ENCODE peak calls at places on chromosomes 11 and 22, in ten cellular contexts. E, Q, Z, U, B, C, W, V, S and O are unnamed samples.

GRCh38 chr11:117442869-117443239 is 115.2 kb downstream of the CEP164 start:
- DNase-seq in E (no peak), Q (no peak), Z (no peak), U (no peak), B (no peak), C (no peak), W (no peak), V (no peak), S (no peak), O (no peak)

GRCh38 chr11:76773921-76774361 is 9.2 kb upstream of the TSKU start:
- DNase-seq in E (no peak), Q (no peak), Z (no peak), U (no peak), B (no peak), C (no peak), W (no peak), V (no peak), S (peak), O (no peak)

GRCh38 chr11:72716291-72716690 is 35.9 kb downstream of the ARAP1 start:
- DNase-seq in E (no peak), Q (peak), Z (peak), U (no peak), B (no peak), C (peak), W (no peak), V (no peak), S (no peak), O (no peak)

GRCh38 chr11:79493555-79494171 is 52.8 kb upstream of the TENM4 start:
- DNase-seq in E (peak), Q (peak), Z (peak), U (peak), B (peak), C (peak), W (peak), V (peak), S (peak), O (peak)

GRCh38 chr11:88315981-88316441 is 21.5 kb downstream of the CTSC start:
- DNase-seq in E (no peak), Q (no peak), Z (no peak), U (no peak), B (no peak), C (no peak), W (no peak), V (no peak), S (no peak), O (no peak)

GRCh38 chr11:27012254-27012921 is 18.5 kb downstream of the FIBIN start:
- DNase-seq in E (no peak), Q (peak), Z (peak), U (peak), B (peak), C (peak), W (no peak), V (no peak), S (no peak), O (peak)

GRCh38 chr22:37412445-37413250 is 14.6 kb downstream of the ELFN2 start:
- DNase-seq in E (no peak), Q (no peak), Z (no peak), U (no peak), B (no peak), C (no peak), W (no peak), V (no peak), S (no peak), O (no peak)

GRCh38 chr11:83858694-83859093 is 572.5 kb upstream of the CCDC90B start:
- DNase-seq in E (no peak), Q (no peak), Z (no peak), U (no peak), B (no peak), C (no peak), W (no peak), V (no peak), S (no peak), O (no peak)

GRCh38 chr11:61526956-61527731 is 18.6 kb downstream of the LRRC10B start:
- DNase-seq in E (no peak), Q (no peak), Z (no peak), U (no peak), B (no peak), C (no peak), W (no peak), V (no peak), S (no peak), O (no peak)

GRCh38 chr11:95506777-95507176 is 275.8 kb upstream of the SESN3 start:
- DNase-seq in E (no peak), Q (no peak), Z (no peak), U (peak), B (no peak), C (no peak), W (no peak), V (no peak), S (no peak), O (no peak)

GRCh38 chr11:95508219-95508880 is 277.3 kb upstream of the SESN3 start:
- DNase-seq in E (no peak), Q (no peak), Z (no peak), U (peak), B (peak), C (no peak), W (no peak), V (no peak), S (no peak), O (no peak)

GRCh38 chr11:95505927-95506426 is 275.0 kb upstream of the SESN3 start:
- DNase-seq in E (no peak), Q (peak), Z (peak), U (peak), B (no peak), C (no peak), W (no peak), V (no peak), S (no peak), O (no peak)

GRCh38 chr11:95512177-95512576 is 277.4 kb downstream of the FAM76B start:
- DNase-seq in E (no peak), Q (peak), Z (peak), U (peak), B (no peak), C (no peak), W (no peak), V (no peak), S (no peak), O (no peak)

DNA sequence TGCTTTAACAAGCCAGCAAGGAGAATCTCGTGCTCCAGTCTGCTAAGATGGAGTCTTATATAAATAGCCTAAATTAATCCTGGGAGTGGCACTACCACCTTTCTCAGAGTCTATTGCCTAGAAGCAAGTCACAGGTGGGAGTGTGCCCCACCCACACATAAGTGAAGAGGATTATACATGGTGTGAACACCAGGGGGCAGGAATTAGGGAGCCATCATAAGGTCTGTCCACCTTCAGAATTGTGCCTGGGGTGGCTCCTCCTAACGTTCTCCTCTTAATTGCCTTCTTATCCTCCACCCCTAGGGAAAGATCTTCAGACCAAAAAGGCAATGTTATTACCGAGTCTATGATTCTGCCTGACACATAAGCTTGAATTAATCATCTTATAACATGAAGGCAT is 276.8 kb upstream of the SESN3 start:
- DNase-seq in E (no peak), Q (no peak), Z (no peak), U (no peak), B (no peak), C (no peak), W (no peak), V (no peak), S (no peak), O (no peak)
- TF ChIP-seq CTCF in E (peak), Q (no peak), Z (no peak), U (peak), B (peak), C (peak), W (no peak), V (no peak), S (no peak), O (no peak)

GRCh38 chr11:12587333-12587997 is 86.8 kb upstream of the TEAD1 start:
- DNase-seq in E (no peak), Q (peak), Z (peak), U (peak), B (no peak), C (no peak), W (no peak), V (no peak), S (no peak), O (peak)
- TF ChIP-seq CTCF in E (no peak), Q (no peak), Z (no peak), U (no peak), B (no peak), C (no peak), W (no peak), V (no peak), S (no peak), O (no peak)

GRCh38 chr11:69009441-69010211 is 3.4 kb downstream of the MRGPRF start:
- DNase-seq in E (no peak), Q (no peak), Z (no peak), U (no peak), B (no peak), C (no peak), W (no peak), V (no peak), S (no peak), O (no peak)
- TF ChIP-seq CTCF in E (no peak), Q (no peak), Z (no peak), U (no peak), B (no peak), C (no peak), W (no peak), V (no peak), S (no peak), O (no peak)

GRCh38 chr11:19679952-19680823 is 32.4 kb upstream of the NAV2 start:
- DNase-seq in E (no peak), Q (peak), Z (peak), U (peak), B (peak), C (peak), W (peak), V (peak), S (peak), O (peak)
- TF ChIP-seq CTCF in E (no peak), Q (no peak), Z (peak), U (no peak), B (no peak), C (no peak), W (no peak), V (no peak), S (no peak), O (no peak)

GRCh38 chr22:50625568-50626313 is 2.2 kb downstream of the ARSA start:
- DNase-seq in E (no peak), Q (no peak), Z (no peak), U (no peak), B (peak), C (no peak), W (no peak), V (no peak), S (no peak), O (no peak)
- TF ChIP-seq CTCF in E (no peak), Q (no peak), Z (peak), U (no peak), B (peak), C (no peak), W (no peak), V (peak), S (no peak), O (peak)

GRCh38 chr11:37811349-37811748 is 1213.3 kb upstream of the RAG2 start:
- DNase-seq in E (no peak), Q (no peak), Z (no peak), U (no peak), B (no peak), C (no peak), W (no peak), V (no peak), S (no peak), O (no peak)

GRCh38 chr11:37817727-37818270 is 1219.8 kb upstream of the RAG2 start:
- DNase-seq in E (no peak), Q (peak), Z (no peak), U (no peak), B (no peak), C (no peak), W (no peak), V (no peak), S (no peak), O (no peak)

GRCh38 chr11:37812281-37812880 is 1214.3 kb upstream of the RAG2 start:
- DNase-seq in E (no peak), Q (no peak), Z (no peak), U (no peak), B (peak), C (no peak), W (no peak), V (no peak), S (peak), O (no peak)
- TF ChIP-seq CTCF in E (no peak), Q (no peak), Z (no peak), U (no peak), B (no peak), C (no peak), W (no peak), V (no peak), S (no peak), O (no peak)

GRCh38 chr22:40521046-40521445 is 115.5 kb downstream of the MRTFA start:
- DNase-seq in E (no peak), Q (no peak), Z (no peak), U (no peak), B (no peak), C (no peak), W (no peak), V (no peak), S (no peak), O (no peak)

GRCh38 chr22:40525250-40525884 is 111.2 kb downstream of the MRTFA start:
- DNase-seq in E (peak), Q (peak), Z (peak), U (peak), B (peak), C (peak), W (no peak), V (peak), S (no peak), O (no peak)

GRCh38 chr22:40526960-40527359 is 109.6 kb downstream of the MRTFA start:
- DNase-seq in E (no peak), Q (no peak), Z (no peak), U (no peak), B (no peak), C (no peak), W (no peak), V (no peak), S (no peak), O (no peak)

GRCh38 chr22:40520562-40520961 is 116.0 kb downstream of the MRTFA start:
- DNase-seq in E (no peak), Q (no peak), Z (no peak), U (no peak), B (no peak), C (no peak), W (no peak), V (no peak), S (no peak), O (no peak)

DNA sequence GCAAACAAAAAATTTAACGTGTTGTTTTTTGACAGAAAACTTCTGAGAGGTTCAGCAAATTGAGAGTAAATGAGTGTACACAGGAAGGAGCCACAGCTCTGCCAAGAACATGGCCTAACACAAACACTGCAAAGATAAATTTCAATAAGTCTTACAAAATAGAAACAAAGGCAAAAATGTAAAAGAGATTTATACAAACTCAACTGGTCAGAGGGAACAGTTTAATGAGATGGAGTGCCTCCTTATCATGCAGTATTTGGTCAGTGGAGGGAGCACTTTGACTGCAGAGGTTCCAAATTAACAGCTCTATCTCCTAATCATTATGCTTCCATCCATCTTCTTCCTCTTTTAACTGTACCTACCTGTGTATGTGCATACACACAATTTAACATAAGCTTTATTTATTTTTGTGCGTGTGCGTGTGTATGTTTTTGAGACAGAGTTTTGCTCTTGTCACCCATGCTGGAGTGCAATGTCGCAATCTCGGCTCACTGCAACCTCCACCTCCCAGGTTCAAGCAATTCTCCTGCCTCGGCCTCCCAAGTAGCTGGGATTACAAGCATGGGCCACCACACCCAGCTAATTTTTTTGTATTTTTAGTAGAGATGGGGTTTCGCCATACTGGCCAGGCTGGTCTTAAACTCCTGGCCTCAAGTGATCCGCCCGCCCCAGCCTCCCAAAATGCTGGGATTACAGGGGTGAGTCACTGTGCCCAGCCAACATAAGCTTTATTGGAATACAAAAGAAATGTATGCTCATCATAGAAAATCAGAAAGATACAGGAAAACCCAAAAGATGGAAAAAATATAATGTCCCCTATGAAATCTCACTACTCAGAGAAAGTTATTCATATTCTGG is 111.9 kb downstream of the MRTFA start:
- DNase-seq in E (no peak), Q (peak), Z (peak), U (peak), B (no peak), C (no peak), W (no peak), V (no peak), S (no peak), O (no peak)
- TF ChIP-seq CTCF in E (no peak), Q (peak), Z (peak), U (peak), B (peak), C (peak), W (peak), V (peak), S (peak), O (peak)

DNA sequence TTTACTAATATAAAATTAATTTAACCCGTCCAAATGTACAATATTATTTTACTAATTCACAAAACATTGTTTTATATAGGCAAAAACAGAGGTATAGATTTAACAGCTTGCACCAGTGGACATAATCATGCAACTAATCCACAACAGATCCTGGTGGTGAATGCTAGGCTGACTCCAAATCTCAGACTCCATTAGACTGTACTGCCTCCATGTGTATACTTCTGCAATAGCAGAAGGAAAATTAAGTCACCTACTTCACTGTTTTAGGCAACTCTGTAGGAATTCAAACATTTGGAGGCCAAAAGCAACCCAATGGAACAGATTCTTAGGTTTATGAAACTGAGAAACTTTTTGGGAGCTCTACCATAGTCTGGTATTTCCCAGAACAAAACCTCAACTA is 30.0 kb upstream of the RAB39A start:
- DNase-seq in E (no peak), Q (peak), Z (peak), U (peak), B (peak), C (no peak), W (peak), V (no peak), S (no peak), O (peak)
- TF ChIP-seq CTCF in E (peak), Q (peak), Z (peak), U (peak), B (peak), C (peak), W (peak), V (peak), S (peak), O (peak)

GRCh38 chr11:121032546-121032945 is 8.6 kb downstream of the TBCEL start:
- DNase-seq in E (no peak), Q (no peak), Z (no peak), U (no peak), B (no peak), C (no peak), W (no peak), V (no peak), S (no peak), O (no peak)
- TF ChIP-seq CTCF in E (no peak), Q (no peak), Z (peak), U (no peak), B (no peak), C (peak), W (no peak), V (no peak), S (no peak), O (no peak)

DNA sequence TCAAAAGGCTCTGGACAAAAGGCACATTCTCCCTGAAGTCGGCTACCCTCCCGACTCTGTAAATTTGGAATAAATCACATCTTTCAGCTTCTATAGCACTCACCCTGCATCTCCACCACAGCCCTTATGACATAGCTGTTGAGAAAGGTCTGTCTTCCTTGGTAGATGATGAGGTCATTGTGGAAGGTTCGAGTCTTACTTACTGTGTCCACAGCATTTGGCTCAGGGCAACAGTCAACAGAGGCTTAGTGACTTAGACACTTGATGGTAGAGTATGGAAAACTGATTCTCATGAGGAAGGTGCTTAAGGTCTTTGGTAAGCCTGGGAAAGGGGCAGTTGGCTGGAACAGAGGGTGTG is 45.6 kb downstream of the PTPRJ start:
- DNase-seq in E (no peak), Q (no peak), Z (peak), U (no peak), B (no peak), C (no peak), W (no peak), V (no peak), S (no peak), O (no peak)
- TF ChIP-seq CTCF in E (no peak), Q (no peak), Z (no peak), U (no peak), B (no peak), C (no peak), W (no peak), V (no peak), S (no peak), O (no peak)